ENCODE peak calls at places on chromosomes 13 and 19, in four cellular contexts. N is CD8-positive, alpha-beta T cell; I is left ventricle myocardium inferior; W is CD4-positive, CD25-positive, alpha-beta regulatory T cell. U is an unnamed sample.

GRCh38 chr13:113001251-113002140 is 32.5 kb downstream of the MCF2L start:
- DNase-seq in N (no peak), I (no peak), W (no peak), U (peak; percentile 46)

GRCh38 chr19:14563989-14564650 is 7.7 kb downstream of the NDUFB7 start:
- DNase-seq in W (peak; percentile 32), N (no peak), I (no peak), U (peak; percentile 50)

GRCh38 chr19:38042132-38042531 is 135.1 kb downstream of the SIPA1L3 start:
- DNase-seq in I (no peak), N (no peak), W (no peak), U (no peak)

GRCh38 chr13:45521292-45521691 is 56.6 kb downstream of the COG3 start:
- DNase-seq in N (no peak), W (no peak), I (no peak), U (no peak)

GRCh38 chr19:10762656-10763055 is 44.8 kb downstream of the DNM2 start:
- DNase-seq in W (no peak), N (no peak), I (peak; percentile 53), U (peak; percentile 40)

GRCh38 chr13:67117010-67117550 is 113.1 kb downstream of the PCDH9 start:
- DNase-seq in W (no peak), N (no peak), I (no peak), U (no peak)

GRCh38 chr19:31073485-31074221 is 275.6 kb downstream of the TSHZ3 start:
- DNase-seq in N (no peak), I (no peak), W (no peak), U (no peak)

GRCh38 chr19:29510701-29511265 is 15.0 kb upstream of the VSTM2B start:
- DNase-seq in N (no peak), I (no peak), W (no peak), U (no peak)

GRCh38 chr13:98937911-98938381 is 39.9 kb downstream of the DOCK9 start:
- DNase-seq in W (no peak), I (no peak), N (no peak), U (no peak)

GRCh38 chr13:47033216-47033615 is 136.4 kb upstream of the HTR2A start:
- DNase-seq in W (no peak), I (no peak), N (no peak), U (no peak)

GRCh38 chr19:4534836-4535658 is at the start of gene PLIN5:
- DNase-seq in W (no peak), I (peak; percentile 81), N (peak; percentile 34), U (peak; percentile 28)

GRCh38 chr13:86269511-86269910 is 470.3 kb upstream of the SLITRK6 start:
- DNase-seq in W (no peak), N (no peak), I (no peak), U (no peak)

GRCh38 chr19:38375098-38375493 is 725 bp downstream of the PSMD8 start:
- DNase-seq in I (no peak), W (no peak), N (no peak), U (no peak)

GRCh38 chr19:18330865-18331264 is 8.0 kb upstream of the LSM4 start:
- DNase-seq in I (no peak), W (no peak), N (no peak), U (no peak)

GRCh38 chr19:13938361-13939027 is at the start of gene PODNL1:
- DNase-seq in W (no peak), I (no peak), N (no peak), U (no peak)

GRCh38 chr13:50144473-50145160 is 129.4 kb downstream of the KCNRG start:
- DNase-seq in I (no peak), N (no peak), W (no peak), U (no peak)

GRCh38 chr13:42720116-42720857 is 61.1 kb upstream of the FAM216B start:
- DNase-seq in I (no peak), W (no peak), N (no peak), U (peak; percentile 51)

GRCh38 chr19:34676697-34677385 is at the start of gene SCGB2B2:
- DNase-seq in W (peak; percentile 68), I (no peak), N (no peak), U (no peak)

GRCh38 chr19:35846038-35846668 is 6.2 kb downstream of the NPHS1 start:
- DNase-seq in N (no peak), I (no peak), W (no peak), U (peak; percentile 30)

GRCh38 chr13:28528848-28529247 is 33.9 kb upstream of the FLT1 start:
- DNase-seq in N (no peak), I (no peak), W (no peak), U (peak; percentile 72)

GRCh38 chr19:2577722-2578335 is 101.9 kb downstream of the GADD45B start:
- DNase-seq in N (no peak), I (no peak), W (no peak), U (no peak)

GRCh38 chr19:46926201-46927071 is 65.6 kb downstream of the ARHGAP35 start:
- DNase-seq in N (no peak), W (no peak), I (no peak), U (no peak)

GRCh38 chr13:51913421-51914136 is 51.8 kb downstream of the CCDC70 start:
- DNase-seq in N (no peak), W (no peak), I (no peak), U (no peak)

DNA sequence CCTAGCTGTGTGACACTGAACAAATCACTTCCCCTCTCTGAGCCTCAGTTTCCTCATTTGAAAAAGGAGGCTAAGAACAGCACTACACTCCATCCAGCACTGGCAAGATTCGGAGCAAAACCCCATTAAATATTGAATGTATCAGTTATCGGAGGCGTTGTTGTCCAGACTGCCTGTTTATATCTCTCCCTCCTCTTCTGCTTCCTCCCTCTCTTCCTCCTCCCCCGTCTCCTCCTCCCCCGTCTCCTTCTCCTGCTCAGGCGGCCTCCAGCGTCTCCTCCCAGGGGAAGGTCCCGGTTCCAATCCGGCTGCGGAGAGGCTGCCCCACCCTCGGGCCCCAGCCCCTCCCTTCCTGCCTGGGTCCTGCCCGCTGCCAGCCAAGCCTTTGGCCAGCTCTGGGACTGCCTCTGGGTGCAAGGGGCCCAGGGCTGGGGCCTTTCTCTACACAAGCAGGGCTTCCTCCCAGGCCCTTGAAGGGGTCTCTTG is 2.0 kb downstream of the RRAS start:
- DNase-seq in W (no peak), I (peak; percentile 92), N (no peak), U (peak; percentile 93)
- H3K27ac ChIP-seq in W (no peak overlapping the region), I (peak overlapping the region; percentile 100), N (no peak overlapping the region), U (peak overlapping the region; percentile 35)

DNA sequence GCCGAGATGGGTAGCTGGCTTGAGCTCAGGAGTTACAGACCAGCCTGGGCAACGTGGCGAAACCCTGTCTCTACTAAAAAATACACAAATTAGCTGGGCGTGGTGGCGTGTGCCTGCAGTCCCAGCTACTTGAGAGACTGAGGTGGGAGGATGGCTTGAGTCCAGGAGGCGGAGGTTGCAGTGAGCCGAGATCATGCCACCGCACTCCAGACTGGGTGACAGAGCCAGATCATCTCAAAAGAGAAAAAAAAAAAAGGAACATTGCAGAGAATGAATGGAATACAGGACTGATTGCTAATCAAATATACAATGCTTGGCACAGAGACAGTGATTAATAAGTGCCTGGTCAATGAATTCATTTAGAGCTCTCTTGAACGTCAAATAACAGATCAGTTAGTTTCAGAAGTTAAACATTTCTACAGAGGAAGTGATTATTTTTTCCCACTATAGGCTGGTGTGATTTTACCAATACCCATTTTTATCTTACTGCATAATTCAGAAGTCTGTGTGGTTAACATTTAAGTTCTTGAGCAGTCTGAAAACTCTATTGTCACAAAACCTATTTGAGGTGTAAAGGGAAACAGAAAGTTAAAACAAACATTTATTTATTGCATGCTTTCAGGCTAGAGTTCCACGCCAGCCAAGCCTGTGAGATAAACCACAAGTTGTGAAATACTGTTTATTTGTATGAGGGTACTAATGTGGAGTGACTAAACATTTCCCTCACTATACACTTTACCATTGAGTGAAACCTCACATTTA is 7.7 kb upstream of the TBC1D4 start:
- DNase-seq in W (no peak), I (no peak), N (no peak), U (peak; percentile 57)
- H3K4me3 ChIP-seq in W (no peak overlapping the region), I (no peak overlapping the region), N (no peak overlapping the region), U (peak overlapping the region; percentile 10)

DNA sequence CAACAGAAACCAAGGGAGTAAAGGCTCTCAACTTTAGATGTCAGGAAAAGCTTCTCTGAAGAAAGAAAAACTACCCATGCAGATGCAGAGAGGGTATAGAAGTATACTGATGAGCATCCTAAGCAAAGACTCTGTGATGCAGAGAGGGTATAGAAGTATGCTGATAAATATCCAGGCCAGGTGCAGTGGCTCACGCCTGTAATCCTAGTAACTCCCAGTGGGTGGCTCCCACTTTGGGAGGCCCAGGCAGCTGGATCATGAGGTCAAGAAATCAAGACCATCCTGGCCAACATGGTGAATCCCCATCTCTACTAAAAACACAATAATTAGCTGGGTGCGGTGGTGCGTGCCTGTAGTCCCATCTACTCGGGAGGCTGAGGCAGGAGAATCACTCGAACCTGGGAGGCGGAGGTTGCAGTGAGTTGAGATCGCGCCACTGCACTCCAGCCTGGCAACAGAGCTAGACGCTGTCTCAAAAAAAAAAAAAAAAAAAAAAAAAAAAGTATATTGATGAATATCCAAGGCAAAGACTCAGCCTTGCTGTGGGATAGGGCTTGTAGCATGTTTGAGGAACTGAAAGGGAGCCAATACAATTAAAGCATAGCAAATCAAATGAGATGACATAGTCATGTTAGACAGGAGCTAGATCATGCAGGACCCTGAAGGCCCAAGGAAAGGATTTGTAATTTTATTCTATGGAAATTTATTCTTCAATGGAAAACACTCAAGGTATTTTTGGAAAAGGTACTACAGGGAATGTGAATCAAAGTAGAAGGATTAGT is 14.9 kb downstream of the UBL3 start:
- DNase-seq in I (no peak), W (no peak), N (no peak), U (no peak)
- H3K36me3 ChIP-seq in I (no peaks in the 10 kb centered on the region), W (peaks cover 3% of the 10 kb centered on the region), N (no peaks in the 10 kb centered on the region), U (no peaks in the 10 kb centered on the region)

DNA sequence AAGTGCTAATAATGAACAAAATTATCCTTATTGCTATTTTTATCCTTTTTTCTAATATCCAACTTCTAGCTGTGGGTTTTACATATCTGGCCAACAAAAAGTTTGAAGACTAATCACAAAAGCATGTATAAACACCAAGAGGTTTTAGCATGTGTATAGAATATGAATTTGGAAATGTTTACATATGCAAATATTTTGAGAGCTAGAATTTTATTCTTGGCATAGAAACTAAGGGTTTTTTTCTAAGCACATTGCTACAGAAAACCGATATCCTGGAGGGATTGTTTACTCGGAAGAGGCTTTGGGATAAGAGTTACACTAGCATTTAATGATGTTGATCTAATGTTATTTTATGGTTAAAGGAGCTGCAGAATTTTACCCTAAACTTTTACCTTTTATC is 392.1 kb downstream of the EFNB2 start:
- DNase-seq in W (no peak), N (no peak), I (no peak), U (no peak)
- H3K27ac ChIP-seq in W (no peak overlapping the region), N (no peak overlapping the region), I (no peak overlapping the region), U (no peak overlapping the region)

DNA sequence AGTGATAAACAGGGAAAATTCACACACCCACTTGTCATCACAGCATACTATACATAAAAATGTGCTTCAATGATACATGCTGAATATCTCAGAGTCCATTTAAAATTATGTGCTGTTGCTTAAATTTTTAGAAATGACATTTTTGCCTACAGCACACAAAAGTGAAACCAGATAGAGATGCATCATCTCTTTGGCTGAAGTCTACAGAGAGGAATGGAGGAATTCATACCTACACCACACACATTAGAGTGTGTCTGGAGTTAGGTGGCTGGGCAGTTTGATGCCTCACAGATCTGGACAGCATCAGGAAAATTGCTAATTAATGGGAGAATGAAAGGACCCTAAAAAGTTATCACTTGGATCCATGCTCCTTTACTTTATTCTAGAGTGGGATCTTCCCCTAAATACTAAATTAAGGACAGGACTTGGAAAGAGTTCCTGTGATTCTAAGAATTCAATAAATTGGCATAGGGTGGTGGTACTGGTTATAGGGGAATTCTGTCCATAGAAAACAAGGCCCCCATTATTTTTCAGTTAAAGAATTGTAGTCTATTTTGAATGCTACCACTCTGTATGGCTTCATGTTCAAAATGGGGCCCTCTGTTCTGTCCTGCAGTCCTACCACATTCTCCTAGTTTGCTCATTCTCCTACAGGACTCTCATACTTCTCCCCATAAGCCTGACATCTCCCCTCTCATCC is 41.3 kb downstream of the RCBTB2 start:
- DNase-seq in I (no peak), W (no peak), N (no peak), U (no peak)
- H3K4me3 ChIP-seq in I (peak overlapping the region; percentile 51), W (peak overlapping the region; percentile 79), N (peak overlapping the region; percentile 48), U (no peak overlapping the region)